ENCODE peak calls at places on chromosomes 16 and 17, in eight cellular contexts. C is thoracic aorta; G is psoas muscle; K is cardiac muscle cell; D is adrenal gland; B is right atrium auricular region; S is CD8-positive, alpha-beta memory T cell; H is GM23248. M is an unnamed sample. For H3K27me3 and H3K9me3, the result is how much of the 10 kb centered on the place peaks cover.

GRCh38 chr17:16287563-16288027 is 65.7 kb downstream of the CENPV start:
- DNase-seq in C (no peak), G (no peak), K (no peak), D (peak), B (no peak), S (peak), H (peak), M (no peak)

GRCh38 chr16:86734559-86735480 is 156.5 kb downstream of the FOXL1 start:
- DNase-seq in C (no peak), G (no peak), K (no peak), D (no peak), B (no peak), S (no peak), H (no peak), M (no peak)

GRCh38 chr16:25108054-25108453 is 3.5 kb upstream of the LCMT1 start:
- DNase-seq in C (no peak), G (no peak), K (no peak), D (no peak), B (no peak), S (peak), H (no peak), M (no peak)

GRCh38 chr17:11251561-11252107 is 10.6 kb downstream of the SHISA6 start:
- DNase-seq in C (no peak), G (no peak), K (no peak), D (no peak), B (no peak), S (no peak), H (no peak), M (no peak)

GRCh38 chr17:78923660-78924453 is 1.3 kb downstream of the TIMP2 start:
- DNase-seq in C (no peak), G (peak), K (no peak), D (no peak), B (no peak), S (peak), H (peak), M (peak)

GRCh38 chr16:83722501-83723183 is 85.1 kb upstream of the HSBP1 start:
- DNase-seq in C (no peak), G (peak), K (no peak), D (no peak), B (no peak), S (no peak), H (peak), M (no peak)

GRCh38 chr17:49031965-49032928 is 35.1 kb downstream of the IGF2BP1 start:
- DNase-seq in C (no peak), G (no peak), K (peak), D (peak), B (no peak), S (peak), H (peak), M (peak)

GRCh38 chr17:82978354-82978753 is 101.1 kb upstream of the METRNL start:
- DNase-seq in C (no peak), G (no peak), K (no peak), D (no peak), B (no peak), S (no peak), H (no peak), M (no peak)

GRCh38 chr16:80023865-80024264 is 423.3 kb upstream of the MAF start:
- DNase-seq in C (no peak), G (no peak), K (no peak), D (no peak), B (no peak), S (no peak), H (peak), M (peak)

GRCh38 chr16:86059253-86060171 is 160.6 kb downstream of the IRF8 start:
- DNase-seq in C (no peak), G (peak), K (peak), D (peak), B (no peak), S (no peak), H (no peak), M (no peak)

GRCh38 chr17:44782349-44782850 is 23.6 kb downstream of the ADAM11 start:
- DNase-seq in C (no peak), G (no peak), K (no peak), D (no peak), B (no peak), S (no peak), H (no peak), M (no peak)

GRCh38 chr17:36939944-36940312 is 2.7 kb downstream of the LHX1 start:
- DNase-seq in C (no peak), G (no peak), K (no peak), D (no peak), B (no peak), S (no peak), H (no peak), M (no peak)

GRCh38 chr17:3602499-3602898 is 6.7 kb downstream of the TRPV1 start:
- DNase-seq in C (no peak), G (no peak), K (peak), D (no peak), B (no peak), S (no peak), H (peak), M (no peak)

GRCh38 chr17:32015245-32016013 is 8.2 kb downstream of the LRRC37B start:
- DNase-seq in C (no peak), G (no peak), K (no peak), D (no peak), B (no peak), S (no peak), H (no peak), M (peak)

GRCh38 chr16:47567321-47567720 is 106.2 kb downstream of the PHKB start:
- DNase-seq in C (no peak), G (no peak), K (no peak), D (no peak), B (no peak), S (no peak), H (no peak), M (no peak)

GRCh38 chr17:45172541-45173286 is 11.0 kb downstream of the HEXIM2 start:
- DNase-seq in C (peak), G (peak), K (no peak), D (peak), B (no peak), S (peak), H (peak), M (peak)

GRCh38 chr17:30477758-30478115 is 529 bp downstream of the GOSR1 start:
- DNase-seq in C (no peak), G (no peak), K (no peak), D (no peak), B (no peak), S (peak), H (peak), M (no peak)

GRCh38 chr17:48814504-48814903 is 2.5 kb downstream of the TTLL6 start:
- DNase-seq in C (no peak), G (peak), K (peak), D (peak), B (peak), S (peak), H (peak), M (peak)

GRCh38 chr17:12815642-12816141 is 26.4 kb downstream of the ARHGAP44 start:
- DNase-seq in C (no peak), G (no peak), K (no peak), D (no peak), B (no peak), S (no peak), H (no peak), M (no peak)

GRCh38 chr16:50496990-50497389 is 51.2 kb upstream of the NKD1 start:
- DNase-seq in C (no peak), G (no peak), K (no peak), D (no peak), B (no peak), S (no peak), H (peak), M (no peak)

GRCh38 chr16:29745126-29745852 is 501 bp downstream of the C16orf54 start:
- DNase-seq in C (no peak), G (no peak), K (no peak), D (no peak), B (no peak), S (peak), H (no peak), M (no peak)

GRCh38 chr17:49373115-49373514 is 11.1 kb upstream of the ZNF652 start:
- DNase-seq in C (no peak), G (no peak), K (no peak), D (no peak), B (no peak), S (no peak), H (no peak), M (no peak)

GRCh38 chr17:18031955-18032354 is 7.0 kb downstream of the ATPAF2 start:
- DNase-seq in C (no peak), G (no peak), K (no peak), D (no peak), B (no peak), S (no peak), H (no peak), M (no peak)

GRCh38 chr17:11598274-11599221 is at the start of gene DNAH9:
- DNase-seq in C (peak), G (peak), K (peak), D (peak), B (peak), S (no peak), H (peak), M (peak)

GRCh38 chr16:2842340-2843000 is 12.4 kb downstream of the ZG16B start:
- DNase-seq in C (no peak), G (peak), K (peak), D (peak), B (no peak), S (peak), H (peak), M (no peak)

GRCh38 chr17:40490289-40490853 is 11.1 kb downstream of the TNS4 start:
- DNase-seq in C (no peak), G (peak), K (peak), D (peak), B (peak), S (no peak), H (peak), M (peak)

GRCh38 chr17:74549343-74549742 is 3.4 kb upstream of the CD300C start:
- DNase-seq in C (no peak), G (no peak), K (no peak), D (no peak), B (no peak), S (no peak), H (no peak), M (no peak)

GRCh38 chr16:19173059-19173458 is 5.0 kb downstream of the SYT17 start:
- DNase-seq in C (no peak), G (no peak), K (no peak), D (no peak), B (no peak), S (no peak), H (no peak), M (no peak)
- H3K27me3 ChIP-seq in C (under half), G (under half), K (under half), D (under half), B (under half), S (under half), H (under half), M (under half)

DNA sequence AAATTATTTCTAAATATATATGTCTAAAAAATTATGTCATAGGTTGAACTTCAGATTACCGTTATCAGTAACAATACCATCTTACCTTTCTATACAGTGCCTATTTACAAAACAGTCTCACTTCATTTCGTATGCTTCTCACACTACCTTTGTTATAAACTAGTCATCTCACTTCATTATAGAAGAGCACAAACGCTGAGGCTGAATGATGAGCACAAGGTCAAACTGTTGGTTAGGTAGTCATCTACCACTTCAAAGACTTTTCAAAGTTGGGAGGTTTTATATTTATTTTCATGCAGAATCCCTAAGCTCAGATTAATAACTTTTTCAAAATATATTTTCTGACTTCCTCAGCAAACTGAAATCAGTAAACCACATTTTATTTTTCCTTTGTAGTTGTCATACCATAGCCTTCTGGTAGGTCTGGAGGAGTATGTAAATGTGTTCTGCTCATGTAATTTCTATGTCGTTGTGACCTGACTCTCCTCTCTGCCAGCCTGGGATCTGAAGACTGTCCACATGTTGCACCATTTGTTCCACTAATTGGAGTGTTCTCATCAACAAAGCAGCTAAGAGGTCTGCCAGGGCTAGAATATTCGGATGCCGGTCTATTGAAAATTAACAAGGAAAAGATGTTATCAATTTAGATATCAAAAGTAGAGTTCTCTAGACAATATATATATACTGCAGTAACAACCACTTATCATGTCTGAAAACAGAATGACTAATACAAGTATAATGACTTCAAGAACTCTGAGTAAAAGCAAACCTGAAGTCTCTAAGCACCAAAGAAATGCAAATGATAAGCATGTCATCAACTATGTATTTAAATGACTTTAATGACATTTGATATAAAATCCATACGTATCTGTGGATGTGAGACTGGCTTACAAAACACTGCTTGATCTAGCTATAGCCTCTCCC is 73.9 kb downstream of the CEP95 start:
- DNase-seq in C (no peak), G (no peak), K (no peak), D (no peak), B (no peak), S (no peak), H (peak), M (no peak)
- H3K4me3 ChIP-seq in C (no peak), G (no peak), K (no peak), D (no peak), B (no peak), S (no peak), H (no peak), M (no peak)

GRCh38 chr16:59601452-59601851 is 867.3 kb upstream of the GOT2 start:
- DNase-seq in C (no peak), G (no peak), K (no peak), D (no peak), B (no peak), S (no peak), H (no peak), M (no peak)
- H3K9me3 ChIP-seq in C (under half), G (under half), K (under half), D (under half), B (under half), S (under half), H (under half), M (under half)

DNA sequence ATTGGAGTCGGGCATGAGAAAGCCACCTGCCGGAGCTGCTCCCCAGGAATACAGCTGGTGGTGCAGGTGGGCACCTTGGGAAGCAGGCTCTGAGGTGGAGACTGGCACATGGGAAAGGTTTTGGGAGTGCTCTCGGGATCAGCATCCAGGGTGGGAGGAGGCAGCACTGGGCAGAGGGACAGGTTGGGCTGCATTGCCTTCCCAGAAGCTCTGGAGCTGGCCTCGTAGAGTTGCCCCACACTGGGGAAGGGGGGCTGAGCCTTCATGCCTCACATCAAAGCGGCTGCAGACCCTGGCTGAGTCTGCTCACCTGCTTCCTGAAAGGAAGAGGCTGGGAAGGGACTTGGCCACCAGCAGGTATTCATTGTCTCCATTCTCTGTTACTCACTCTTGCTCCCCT is 13.5 kb upstream of the GPRC5B start:
- DNase-seq in C (no peak), G (no peak), K (no peak), D (no peak), B (no peak), S (no peak), H (no peak), M (no peak)
- H3K27me3 ChIP-seq in C (under half), G (under half), K (under half), D (under half), B (under half), S (under half), H (under half), M (under half)

GRCh38 chr17:62641101-62641500 is 13.6 kb downstream of the MRC2 start:
- DNase-seq in C (no peak), G (no peak), K (no peak), D (no peak), B (no peak), S (no peak), H (no peak), M (no peak)
- H3K4me3 ChIP-seq in C (no peak), G (no peak), K (no peak), D (no peak), B (no peak), S (no peak), H (no peak), M (no peak)

GRCh38 chr16:75181630-75182029 is 25.3 kb downstream of the CTRB2 start:
- DNase-seq in C (no peak), G (no peak), K (no peak), D (no peak), B (no peak), S (no peak), H (no peak), M (no peak)
- H3K9me3 ChIP-seq in C (under half), G (under half), K (under half), D (under half), B (under half), S (under half), H (under half), M (under half)

GRCh38 chr16:15954814-15955151 is 5.4 kb downstream of the ABCC1 start:
- DNase-seq in C (peak), G (peak), K (no peak), D (peak), B (peak), S (no peak), H (peak), M (peak)
- H3K27me3 ChIP-seq in C (under half), G (under half), K (under half), D (under half), B (under half), S (under half), H (under half), M (under half)

GRCh38 chr17:28724500-28725165 is 1.4 kb downstream of the TLCD1 start:
- DNase-seq in C (no peak), G (no peak), K (no peak), D (no peak), B (no peak), S (no peak), H (no peak), M (no peak)
- H3K4me3 ChIP-seq in C (no peak), G (peak), K (peak), D (no peak), B (no peak), S (no peak), H (peak), M (peak)